ENCODE peak calls at places on chromosomes 1 and 21, in six cellular contexts. One of them, this sample, is unnamed. For H3K4me1 and H3K9me3, the result is how much of the 10 kb centered on the place peaks cover.

GRCh38 chr1:92940541-92940940 is 20.7 kb downstream of the DIPK1A start:
- DNase-seq in trophoblast cell: peak
- DNase-seq in IMR-90: peak
- DNase-seq in adrenal gland: no peak
- DNase-seq in A549: no peak
- DNase-seq in heart right ventricle: no peak
- DNase-seq in this sample: no peak

GRCh38 chr1:235018161-235018560 is 110.5 kb downstream of the TOMM20 start:
- DNase-seq in trophoblast cell: peak
- DNase-seq in IMR-90: peak
- DNase-seq in adrenal gland: no peak
- DNase-seq in A549: peak
- DNase-seq in heart right ventricle: no peak
- DNase-seq in this sample: peak

GRCh38 chr1:38500891-38501290 is 358.7 kb downstream of the RRAGC start:
- DNase-seq in trophoblast cell: no peak
- DNase-seq in IMR-90: no peak
- DNase-seq in adrenal gland: no peak
- DNase-seq in A549: no peak
- DNase-seq in heart right ventricle: no peak
- DNase-seq in this sample: no peak

GRCh38 chr1:236051107-236051885 is 13.6 kb downstream of the NID1 start:
- DNase-seq in trophoblast cell: no peak
- DNase-seq in IMR-90: peak
- DNase-seq in adrenal gland: no peak
- DNase-seq in A549: no peak
- DNase-seq in heart right ventricle: peak
- DNase-seq in this sample: no peak

GRCh38 chr1:241639653-241640148 is 468 bp downstream of the CHML start:
- DNase-seq in trophoblast cell: peak
- DNase-seq in IMR-90: no peak
- DNase-seq in adrenal gland: peak
- DNase-seq in A549: peak
- DNase-seq in heart right ventricle: peak
- DNase-seq in this sample: peak

GRCh38 chr1:208534604-208534907 is 290.4 kb upstream of the PLXNA2 start:
- DNase-seq in trophoblast cell: no peak
- DNase-seq in IMR-90: no peak
- DNase-seq in adrenal gland: no peak
- DNase-seq in A549: no peak
- DNase-seq in heart right ventricle: no peak
- DNase-seq in this sample: no peak

GRCh38 chr1:201709564-201710295 is 119.2 kb upstream of the IPO9 start:
- DNase-seq in trophoblast cell: peak
- DNase-seq in IMR-90: peak
- DNase-seq in adrenal gland: peak
- DNase-seq in A549: peak
- DNase-seq in heart right ventricle: peak
- DNase-seq in this sample: peak

GRCh38 chr1:185229981-185230380 is 73.0 kb downstream of the SWT1 start:
- DNase-seq in trophoblast cell: no peak
- DNase-seq in IMR-90: no peak
- DNase-seq in adrenal gland: no peak
- DNase-seq in A549: no peak
- DNase-seq in heart right ventricle: no peak
- DNase-seq in this sample: no peak

GRCh38 chr1:86150553-86151055 is 6.0 kb downstream of the COL24A1 start:
- DNase-seq in trophoblast cell: no peak
- DNase-seq in IMR-90: peak
- DNase-seq in adrenal gland: no peak
- DNase-seq in A549: no peak
- DNase-seq in heart right ventricle: no peak
- DNase-seq in this sample: no peak

GRCh38 chr1:175822575-175822974 is 79.2 kb upstream of the TNR start:
- DNase-seq in trophoblast cell: peak
- DNase-seq in IMR-90: peak
- DNase-seq in adrenal gland: no peak
- DNase-seq in A549: no peak
- DNase-seq in heart right ventricle: no peak
- DNase-seq in this sample: no peak

GRCh38 chr1:234558186-234558836 is 51.7 kb downstream of the IRF2BP2 start:
- DNase-seq in trophoblast cell: no peak
- DNase-seq in IMR-90: no peak
- DNase-seq in adrenal gland: no peak
- DNase-seq in A549: no peak
- DNase-seq in heart right ventricle: no peak
- DNase-seq in this sample: peak

GRCh38 chr1:158285756-158286241 is 3.9 kb upstream of the CD1C start:
- DNase-seq in trophoblast cell: peak
- DNase-seq in IMR-90: no peak
- DNase-seq in adrenal gland: peak
- DNase-seq in A549: no peak
- DNase-seq in heart right ventricle: peak
- DNase-seq in this sample: no peak

GRCh38 chr1:159261726-159262494 is 40.2 kb upstream of the FCER1A start:
- DNase-seq in trophoblast cell: no peak
- DNase-seq in IMR-90: no peak
- DNase-seq in adrenal gland: no peak
- DNase-seq in A549: no peak
- DNase-seq in heart right ventricle: no peak
- DNase-seq in this sample: no peak

DNA sequence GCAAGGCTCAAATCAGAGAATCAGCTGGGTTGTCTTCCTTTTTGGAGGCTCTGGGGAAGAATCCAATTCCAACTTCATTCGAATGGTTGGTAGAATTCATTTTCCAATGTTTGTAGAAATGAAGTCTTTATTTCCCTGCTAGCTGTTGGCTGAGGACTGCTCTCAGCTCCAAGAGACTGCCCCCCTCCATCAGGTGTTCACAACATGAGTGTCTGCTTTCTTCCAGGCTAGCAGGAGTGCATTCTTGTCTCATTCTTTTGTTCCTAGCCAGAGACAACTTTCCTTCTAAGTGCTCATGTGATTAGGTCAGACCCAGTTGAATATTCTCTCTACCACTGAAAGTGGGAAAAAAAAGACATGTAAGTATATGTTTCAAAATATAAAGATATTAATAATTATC is 95.2 kb downstream of the HLX start:
- DNase-seq in trophoblast cell: no peak
- DNase-seq in IMR-90: no peak
- DNase-seq in adrenal gland: no peak
- DNase-seq in A549: no peak
- DNase-seq in heart right ventricle: no peak
- DNase-seq in this sample: no peak
- H3K4me1 ChIP-seq in trophoblast cell: under half
- H3K4me1 ChIP-seq in IMR-90: under half
- H3K4me1 ChIP-seq in adrenal gland: under half
- H3K4me1 ChIP-seq in A549: under half
- H3K4me1 ChIP-seq in heart right ventricle: under half
- H3K4me1 ChIP-seq in this sample: under half

GRCh38 chr21:39675595-39675994 is 62.9 kb downstream of the B3GALT5 start:
- DNase-seq in trophoblast cell: no peak
- DNase-seq in IMR-90: no peak
- DNase-seq in adrenal gland: no peak
- DNase-seq in A549: no peak
- DNase-seq in heart right ventricle: no peak
- DNase-seq in this sample: no peak

GRCh38 chr21:39673736-39674135 is 61.0 kb downstream of the B3GALT5 start:
- DNase-seq in trophoblast cell: no peak
- DNase-seq in IMR-90: no peak
- DNase-seq in adrenal gland: no peak
- DNase-seq in A549: no peak
- DNase-seq in heart right ventricle: no peak
- DNase-seq in this sample: no peak

GRCh38 chr21:39676054-39676771 is 63.5 kb downstream of the B3GALT5 start:
- DNase-seq in trophoblast cell: no peak
- DNase-seq in IMR-90: no peak
- DNase-seq in adrenal gland: no peak
- DNase-seq in A549: peak
- DNase-seq in heart right ventricle: peak
- DNase-seq in this sample: peak

GRCh38 chr21:39673163-39673562 is 60.4 kb downstream of the B3GALT5 start:
- DNase-seq in trophoblast cell: no peak
- DNase-seq in IMR-90: no peak
- DNase-seq in adrenal gland: no peak
- DNase-seq in A549: no peak
- DNase-seq in heart right ventricle: no peak
- DNase-seq in this sample: peak

DNA sequence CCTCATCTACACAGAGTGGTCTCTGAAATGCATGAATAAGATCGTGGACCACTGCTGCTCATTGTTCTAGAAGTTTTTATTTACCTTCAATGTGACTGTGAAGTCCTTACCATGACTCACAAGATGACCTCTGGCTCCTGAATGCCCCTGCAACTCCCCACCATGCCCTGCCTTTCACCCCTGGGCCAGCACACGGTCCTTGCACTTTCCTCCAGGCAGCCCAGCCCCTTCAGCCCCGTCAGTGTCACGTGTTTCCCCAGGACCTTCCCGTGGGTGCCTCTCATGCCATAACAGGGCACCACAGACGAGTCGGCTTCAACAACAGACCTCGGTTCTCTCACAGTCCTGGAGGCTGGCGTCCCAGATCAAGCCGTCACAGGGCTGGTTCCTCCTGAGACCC is 62.1 kb downstream of the B3GALT5 start:
- DNase-seq in trophoblast cell: no peak
- DNase-seq in IMR-90: no peak
- DNase-seq in adrenal gland: no peak
- DNase-seq in A549: no peak
- DNase-seq in heart right ventricle: no peak
- DNase-seq in this sample: no peak
- H3K27ac ChIP-seq in trophoblast cell: no peak
- H3K27ac ChIP-seq in IMR-90: no peak
- H3K27ac ChIP-seq in adrenal gland: no peak
- H3K27ac ChIP-seq in A549: peak
- H3K27ac ChIP-seq in heart right ventricle: no peak
- H3K27ac ChIP-seq in this sample: no peak

DNA sequence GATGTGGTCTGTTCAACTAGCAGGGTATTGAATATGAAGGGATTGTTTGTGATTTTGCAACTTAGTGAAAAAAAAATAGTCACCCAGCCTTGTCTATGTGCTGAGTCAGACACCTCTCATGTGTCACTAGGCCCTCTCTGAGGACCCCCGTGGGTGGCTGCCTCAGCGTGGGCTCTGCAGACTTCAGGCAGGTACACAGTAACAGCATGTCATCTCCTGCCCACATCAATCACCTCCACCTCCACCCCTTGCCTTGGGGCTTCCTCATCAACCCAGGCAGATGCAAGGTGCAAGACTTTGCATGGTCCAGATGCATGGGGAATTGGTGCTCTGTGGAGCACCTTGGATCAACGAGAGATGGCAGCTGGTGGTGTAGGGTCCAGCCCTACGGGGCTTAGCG is 23.9 kb downstream of the PCP4 start:
- DNase-seq in trophoblast cell: no peak
- DNase-seq in IMR-90: no peak
- DNase-seq in adrenal gland: no peak
- DNase-seq in A549: no peak
- DNase-seq in heart right ventricle: no peak
- DNase-seq in this sample: no peak
- H3K9me3 ChIP-seq in trophoblast cell: under half
- H3K9me3 ChIP-seq in IMR-90: under half
- H3K9me3 ChIP-seq in adrenal gland: under half
- H3K9me3 ChIP-seq in A549: under half
- H3K9me3 ChIP-seq in heart right ventricle: under half
- H3K9me3 ChIP-seq in this sample: under half

GRCh38 chr1:173295995-173296394 is 88.9 kb upstream of the TNFSF4 start:
- DNase-seq in trophoblast cell: peak
- DNase-seq in IMR-90: peak
- DNase-seq in adrenal gland: no peak
- DNase-seq in A549: no peak
- DNase-seq in heart right ventricle: no peak
- DNase-seq in this sample: no peak
- H3K4me1 ChIP-seq in trophoblast cell: under half
- H3K4me1 ChIP-seq in IMR-90: under half
- H3K4me1 ChIP-seq in adrenal gland: under half
- H3K4me1 ChIP-seq in A549: under half
- H3K4me1 ChIP-seq in heart right ventricle: under half
- H3K4me1 ChIP-seq in this sample: under half

GRCh38 chr21:34704119-34704518 is 35.3 kb downstream of the CLIC6 start:
- DNase-seq in trophoblast cell: no peak
- DNase-seq in IMR-90: peak
- DNase-seq in adrenal gland: no peak
- DNase-seq in A549: no peak
- DNase-seq in heart right ventricle: no peak
- DNase-seq in this sample: no peak

GRCh38 chr21:34702341-34702807 is 33.6 kb downstream of the CLIC6 start:
- DNase-seq in trophoblast cell: peak
- DNase-seq in IMR-90: peak
- DNase-seq in adrenal gland: no peak
- DNase-seq in A549: no peak
- DNase-seq in heart right ventricle: peak
- DNase-seq in this sample: peak

GRCh38 chr21:34705032-34705431 is 36.2 kb downstream of the CLIC6 start:
- DNase-seq in trophoblast cell: no peak
- DNase-seq in IMR-90: no peak
- DNase-seq in adrenal gland: no peak
- DNase-seq in A549: no peak
- DNase-seq in heart right ventricle: no peak
- DNase-seq in this sample: no peak

GRCh38 chr21:34701726-34702125 is 32.9 kb downstream of the CLIC6 start:
- DNase-seq in trophoblast cell: peak
- DNase-seq in IMR-90: peak
- DNase-seq in adrenal gland: no peak
- DNase-seq in A549: no peak
- DNase-seq in heart right ventricle: no peak
- DNase-seq in this sample: no peak

GRCh38 chr21:34703566-34703965 is 34.8 kb downstream of the CLIC6 start:
- DNase-seq in trophoblast cell: peak
- DNase-seq in IMR-90: no peak
- DNase-seq in adrenal gland: no peak
- DNase-seq in A549: no peak
- DNase-seq in heart right ventricle: no peak
- DNase-seq in this sample: no peak
- H3K27ac ChIP-seq in trophoblast cell: no peak
- H3K27ac ChIP-seq in IMR-90: no peak
- H3K27ac ChIP-seq in adrenal gland: no peak
- H3K27ac ChIP-seq in A549: no peak
- H3K27ac ChIP-seq in heart right ventricle: no peak
- H3K27ac ChIP-seq in this sample: no peak

GRCh38 chr1:20685739-20686138 is 24.6 kb upstream of the DDOST start:
- DNase-seq in trophoblast cell: no peak
- DNase-seq in IMR-90: no peak
- DNase-seq in adrenal gland: no peak
- DNase-seq in A549: no peak
- DNase-seq in heart right ventricle: no peak
- DNase-seq in this sample: no peak

GRCh38 chr1:20693623-20694022 is 24.2 kb downstream of the KIF17 start:
- DNase-seq in trophoblast cell: no peak
- DNase-seq in IMR-90: no peak
- DNase-seq in adrenal gland: no peak
- DNase-seq in A549: no peak
- DNase-seq in heart right ventricle: no peak
- DNase-seq in this sample: no peak

GRCh38 chr1:20691872-20692271 is 25.9 kb downstream of the KIF17 start:
- DNase-seq in trophoblast cell: no peak
- DNase-seq in IMR-90: no peak
- DNase-seq in adrenal gland: no peak
- DNase-seq in A549: no peak
- DNase-seq in heart right ventricle: no peak
- DNase-seq in this sample: no peak

GRCh38 chr1:20686878-20687725 is 25.9 kb upstream of the DDOST start:
- DNase-seq in trophoblast cell: no peak
- DNase-seq in IMR-90: no peak
- DNase-seq in adrenal gland: no peak
- DNase-seq in A549: no peak
- DNase-seq in heart right ventricle: no peak
- DNase-seq in this sample: no peak

GRCh38 chr1:20689645-20690056 is 28.2 kb downstream of the KIF17 start:
- DNase-seq in trophoblast cell: no peak
- DNase-seq in IMR-90: no peak
- DNase-seq in adrenal gland: no peak
- DNase-seq in A549: no peak
- DNase-seq in heart right ventricle: no peak
- DNase-seq in this sample: no peak
- H3K9me3 ChIP-seq in trophoblast cell: under half
- H3K9me3 ChIP-seq in IMR-90: under half
- H3K9me3 ChIP-seq in adrenal gland: under half
- H3K9me3 ChIP-seq in A549: under half
- H3K9me3 ChIP-seq in heart right ventricle: under half
- H3K9me3 ChIP-seq in this sample: under half

This sample was measured in SJSA1.